ENCODE peak calls at places on chromosomes 6 and 20, in seven cellular contexts. B, H, L, W, K, O and X are unnamed samples.

GRCh38 chr6:168167431-168168315 is 88.7 kb upstream of the FRMD1 start:
- DNase-seq in B (no peak), H (no peak), L (no peak), W (no peak), K (no peak), O (no peak), X (no peak)

GRCh38 chr6:116511424-116512131 is at the start of gene CALHM5:
- DNase-seq in B (peak), H (peak), L (peak), W (peak), K (peak), O (peak), X (peak)

GRCh38 chr20:31721408-31722332 is 998 bp downstream of the BCL2L1 start:
- DNase-seq in B (no peak), H (no peak), L (peak), W (no peak), K (no peak), O (no peak), X (no peak)

GRCh38 chr6:141288947-141289346 is 843.8 kb upstream of the GJE1 start:
- DNase-seq in B (no peak), H (no peak), L (no peak), W (no peak), K (no peak), O (no peak), X (no peak)

GRCh38 chr6:147695819-147696218 is 187.3 kb downstream of the SAMD5 start:
- DNase-seq in B (no peak), H (no peak), L (no peak), W (no peak), K (no peak), O (peak), X (no peak)

GRCh38 chr20:17612287-17612974 is 42.6 kb downstream of the DSTN start:
- DNase-seq in B (peak), H (peak), L (no peak), W (peak), K (no peak), O (peak), X (no peak)

GRCh38 chr6:42278131-42278853 is 60.6 kb upstream of the MRPS10 start:
- DNase-seq in B (no peak), H (no peak), L (no peak), W (no peak), K (no peak), O (no peak), X (no peak)

GRCh38 chr20:3470627-3471396 is at the start of gene ATRN:
- DNase-seq in B (peak), H (peak), L (peak), W (peak), K (peak), O (peak), X (peak)

GRCh38 chr20:57350086-57350710 is 857 bp upstream of the RAE1 start:
- DNase-seq in B (peak), H (peak), L (no peak), W (peak), K (no peak), O (peak), X (no peak)

GRCh38 chr20:36084897-36085617 is 69.5 kb upstream of the EPB41L1 start:
- DNase-seq in B (peak), H (no peak), L (no peak), W (no peak), K (no peak), O (peak), X (no peak)

GRCh38 chr6:1103945-1104623 is 207.8 kb upstream of the FOXQ1 start:
- DNase-seq in B (no peak), H (no peak), L (peak), W (peak), K (no peak), O (no peak), X (no peak)

GRCh38 chr6:73062837-73063236 is 162.5 kb downstream of the KHDC1L start:
- DNase-seq in B (no peak), H (no peak), L (no peak), W (no peak), K (no peak), O (no peak), X (peak)

GRCh38 chr6:90144396-90144795 is 152.2 kb downstream of the BACH2 start:
- DNase-seq in B (no peak), H (no peak), L (no peak), W (no peak), K (no peak), O (peak), X (no peak)

GRCh38 chr6:134034951-134035822 is 17.2 kb downstream of the SLC2A12 start:
- DNase-seq in B (no peak), H (peak), L (no peak), W (peak), K (no peak), O (peak), X (no peak)